ENCODE peak calls at places on chromosome 19, in eight cellular contexts. V is sigmoid colon; M is heart right ventricle; L is cardiac muscle cell; E is stomach; Q is prostate gland; U is uterus; P is CD8-positive, alpha-beta T cell. D is an unnamed sample. For H3K36me3, the result is how much of the 10 kb centered on the place peaks cover.

GRCh38 chr19:12952488-12953455 is 4.3 kb downstream of the GADD45GIP1 start:
- DNase-seq in V (no peak), M (peak), L (no peak), E (no peak), Q (no peak), U (no peak), P (no peak), D (no peak)

GRCh38 chr19:38277549-38277948 is 13.2 kb downstream of the SPINT2 start:
- DNase-seq in V (no peak), M (no peak), L (no peak), E (no peak), Q (peak), U (no peak), P (no peak), D (no peak)

GRCh38 chr19:46716013-46716671 is 772 bp downstream of the PRKD2 start:
- DNase-seq in V (peak), M (no peak), L (peak), E (peak), Q (no peak), U (no peak), P (no peak), D (no peak)

GRCh38 chr19:23054456-23054855 is 51.5 kb upstream of the ZNF728 start:
- DNase-seq in V (no peak), M (no peak), L (no peak), E (no peak), Q (no peak), U (no peak), P (no peak), D (no peak)

GRCh38 chr19:53775524-53775923 is 48.6 kb downstream of the NLRP12 start:
- DNase-seq in V (no peak), M (no peak), L (no peak), E (no peak), Q (no peak), U (no peak), P (no peak), D (no peak)

GRCh38 chr19:8611890-8612806 is 1.6 kb upstream of the ADAMTS10 start:
- DNase-seq in V (peak), M (peak), L (no peak), E (no peak), Q (no peak), U (peak), P (peak), D (no peak)

GRCh38 chr19:41785653-41786052 is 10.7 kb upstream of the CEACAM3 start:
- DNase-seq in V (no peak), M (peak), L (peak), E (peak), Q (peak), U (no peak), P (peak), D (no peak)

GRCh38 chr19:38543807-38544568 is 73.8 kb downstream of the MAP4K1 start:
- DNase-seq in V (peak), M (peak), L (peak), E (peak), Q (no peak), U (peak), P (no peak), D (no peak)

GRCh38 chr19:12821761-12822160 is 12.6 kb downstream of the RTBDN start:
- DNase-seq in V (no peak), M (no peak), L (no peak), E (no peak), Q (no peak), U (no peak), P (no peak), D (no peak)

GRCh38 chr19:45473366-45474190 is 5.8 kb downstream of the FOSB start:
- DNase-seq in V (no peak), M (no peak), L (no peak), E (no peak), Q (no peak), U (no peak), P (peak), D (no peak)

GRCh38 chr19:45468803-45469131 is 971 bp downstream of the FOSB start:
- DNase-seq in V (no peak), M (no peak), L (no peak), E (peak), Q (no peak), U (no peak), P (peak), D (peak)

GRCh38 chr19:2040647-2041435 is 10.2 kb downstream of the MKNK2 start:
- DNase-seq in V (peak), M (peak), L (no peak), E (no peak), Q (peak), U (no peak), P (no peak), D (no peak)
- H3K36me3 ChIP-seq in V (half or more), M (half or more), L (under half), E (half or more), Q (under half), U (under half), P (under half), D (under half)

DNA sequence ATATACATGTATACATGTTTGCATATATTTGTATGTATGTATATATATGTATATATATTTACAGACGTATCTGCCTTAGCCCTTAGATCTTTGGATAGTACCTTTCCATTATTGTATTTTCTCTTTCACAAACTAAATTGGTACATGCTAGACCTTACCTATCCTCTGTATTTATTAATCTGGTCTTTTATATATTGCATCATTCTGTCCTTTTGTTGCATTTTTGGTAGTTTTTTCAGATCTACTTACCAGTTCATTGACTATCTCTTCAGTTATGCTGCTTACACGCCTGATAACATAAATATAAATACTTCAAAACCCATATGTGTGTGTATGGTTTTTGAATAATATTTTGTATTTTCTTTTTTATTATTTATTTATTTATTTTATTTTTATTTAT is 11.7 kb downstream of the ZNF613 start:
- DNase-seq in V (no peak), M (no peak), L (no peak), E (no peak), Q (no peak), U (no peak), P (no peak), D (no peak)
- H3K36me3 ChIP-seq in V (half or more), M (half or more), L (half or more), E (half or more), Q (under half), U (under half), P (half or more), D (half or more)

GRCh38 chr19:43749898-43750297 is 4.9 kb downstream of the SMG9 start:
- DNase-seq in V (no peak), M (no peak), L (no peak), E (no peak), Q (no peak), U (no peak), P (no peak), D (no peak)

GRCh38 chr19:43754312-43754561 is 525 bp downstream of the SMG9 start:
- DNase-seq in V (no peak), M (no peak), L (no peak), E (no peak), Q (no peak), U (no peak), P (no peak), D (no peak)

GRCh38 chr19:43749152-43749551 is 5.6 kb downstream of the SMG9 start:
- DNase-seq in V (no peak), M (no peak), L (no peak), E (no peak), Q (no peak), U (no peak), P (no peak), D (no peak)

GRCh38 chr19:43752287-43752875 is 2.4 kb downstream of the SMG9 start:
- DNase-seq in V (no peak), M (no peak), L (no peak), E (no peak), Q (no peak), U (no peak), P (no peak), D (no peak)

DNA sequence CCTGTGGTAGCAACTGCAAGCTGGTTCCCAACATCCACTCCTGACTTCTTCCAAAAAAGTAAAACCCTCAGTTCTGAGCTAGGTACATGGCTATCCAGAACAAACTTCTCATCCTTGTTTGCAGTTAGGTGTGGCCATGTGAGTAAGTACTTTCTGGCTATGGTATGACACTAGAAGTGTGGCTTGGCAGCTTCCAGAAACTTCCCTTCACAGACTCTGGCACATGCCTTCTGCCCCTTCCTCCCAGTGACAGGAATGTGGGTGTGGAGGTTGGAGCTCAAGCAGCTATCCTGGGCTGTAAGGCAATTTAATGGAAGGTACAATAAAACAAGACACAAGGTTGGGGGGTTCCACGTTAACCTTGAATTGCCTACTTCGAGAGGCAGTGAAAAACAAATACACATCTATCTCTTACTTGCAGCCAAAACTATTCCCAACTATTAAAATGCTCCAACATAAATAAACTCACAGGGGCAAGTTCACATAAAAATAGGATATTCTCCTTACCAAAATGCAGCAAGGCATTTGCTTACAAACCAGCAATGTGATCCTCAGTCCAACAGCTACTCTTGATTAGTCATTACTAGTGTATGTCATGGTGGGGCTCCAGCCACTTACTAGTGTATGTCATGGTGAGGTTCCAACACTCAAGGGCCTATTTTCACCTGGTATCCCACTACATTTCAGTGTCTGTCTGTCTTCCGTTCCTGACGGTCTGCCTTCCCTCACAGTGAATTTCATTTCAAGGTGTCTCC is 3.1 kb downstream of the SMG9 start:
- DNase-seq in V (no peak), M (no peak), L (no peak), E (no peak), Q (no peak), U (no peak), P (no peak), D (no peak)
- H3K36me3 ChIP-seq in V (under half), M (half or more), L (under half), E (half or more), Q (under half), U (under half), P (under half), D (half or more)

GRCh38 chr19:29031216-29031615 is 181.7 kb downstream of the UQCRFS1 start:
- DNase-seq in V (no peak), M (no peak), L (no peak), E (no peak), Q (no peak), U (no peak), P (no peak), D (no peak)
- H3K36me3 ChIP-seq in V (under half), M (under half), L (under half), E (under half), Q (under half), U (under half), P (under half), D (under half)

DNA sequence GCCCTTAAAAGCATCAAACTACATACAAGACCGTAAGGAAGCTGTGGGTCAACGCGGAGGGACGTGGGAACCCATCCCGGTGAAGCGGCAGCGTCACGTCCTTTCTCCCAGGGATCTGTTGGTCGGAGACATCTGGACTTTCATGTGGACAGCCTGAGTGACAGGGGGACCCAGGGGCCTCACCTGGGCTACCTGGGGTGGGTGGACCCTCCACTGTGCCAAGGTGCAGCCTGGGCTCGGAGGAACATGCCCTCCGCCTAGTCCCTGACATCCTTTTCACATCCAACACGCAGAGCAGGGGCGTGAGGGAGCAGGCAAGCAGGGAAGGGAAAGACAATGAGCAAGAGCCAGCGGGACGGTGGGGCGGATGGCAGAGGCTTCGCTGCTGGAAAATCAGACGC is 13.8 kb upstream of the GARIN5A start:
- DNase-seq in V (peak), M (no peak), L (no peak), E (no peak), Q (no peak), U (no peak), P (peak), D (no peak)
- H3K36me3 ChIP-seq in V (under half), M (under half), L (under half), E (under half), Q (under half), U (under half), P (under half), D (under half)